ENCODE peak calls at places on chromosomes 13 and 19, in seven cellular contexts. One of them, this sample, is unnamed.

GRCh38 chr13:32881074-32881791 is 135.0 kb upstream of the KL start:
- DNase-seq in nephron progenitor cell: no peak
- DNase-seq in stimulated activated CD4-positive, alpha-beta T cell treated with anti-CD3 and anti-CD28 coated beads, Interleukin-12 subunit alpha, Interleukin-12 subunit beta, amount 100 ng/mL, for 48 hours: no peak
- DNase-seq in activated CD4-positive, alpha-beta T cell treated with anti-CD3 and anti-CD28 coated beads, Interleukin-2, amount 50 U/mL, for 48 hours: no peak
- DNase-seq in A172: peak
- DNase-seq in ecto neural progenitor cell: no peak
- DNase-seq in DMS 273 treated with DMSO at 0.1 percent for 48 hours: peak
- DNase-seq in this sample: peak

GRCh38 chr19:35040474-35040825 is 1.1 kb upstream of the HPN start:
- DNase-seq in nephron progenitor cell: no peak
- DNase-seq in stimulated activated CD4-positive, alpha-beta T cell treated with anti-CD3 and anti-CD28 coated beads, Interleukin-12 subunit alpha, Interleukin-12 subunit beta, amount 100 ng/mL, for 48 hours: no peak
- DNase-seq in activated CD4-positive, alpha-beta T cell treated with anti-CD3 and anti-CD28 coated beads, Interleukin-2, amount 50 U/mL, for 48 hours: no peak
- DNase-seq in A172: no peak
- DNase-seq in ecto neural progenitor cell: no peak
- DNase-seq in DMS 273 treated with DMSO at 0.1 percent for 48 hours: no peak
- DNase-seq in this sample: no peak

GRCh38 chr19:15550273-15550672 is 41.9 kb downstream of the CYP4F22 start:
- DNase-seq in nephron progenitor cell: no peak
- DNase-seq in stimulated activated CD4-positive, alpha-beta T cell treated with anti-CD3 and anti-CD28 coated beads, Interleukin-12 subunit alpha, Interleukin-12 subunit beta, amount 100 ng/mL, for 48 hours: no peak
- DNase-seq in activated CD4-positive, alpha-beta T cell treated with anti-CD3 and anti-CD28 coated beads, Interleukin-2, amount 50 U/mL, for 48 hours: no peak
- DNase-seq in A172: no peak
- DNase-seq in ecto neural progenitor cell: no peak
- DNase-seq in DMS 273 treated with DMSO at 0.1 percent for 48 hours: no peak
- DNase-seq in this sample: no peak

GRCh38 chr13:27339299-27339698 is 68.7 kb downstream of the RASL11A start:
- DNase-seq in nephron progenitor cell: peak
- DNase-seq in stimulated activated CD4-positive, alpha-beta T cell treated with anti-CD3 and anti-CD28 coated beads, Interleukin-12 subunit alpha, Interleukin-12 subunit beta, amount 100 ng/mL, for 48 hours: peak
- DNase-seq in activated CD4-positive, alpha-beta T cell treated with anti-CD3 and anti-CD28 coated beads, Interleukin-2, amount 50 U/mL, for 48 hours: peak
- DNase-seq in A172: no peak
- DNase-seq in ecto neural progenitor cell: peak
- DNase-seq in DMS 273 treated with DMSO at 0.1 percent for 48 hours: peak
- DNase-seq in this sample: no peak

GRCh38 chr13:51643882-51644281 is 59.6 kb downstream of the WDFY2 start:
- DNase-seq in nephron progenitor cell: no peak
- DNase-seq in stimulated activated CD4-positive, alpha-beta T cell treated with anti-CD3 and anti-CD28 coated beads, Interleukin-12 subunit alpha, Interleukin-12 subunit beta, amount 100 ng/mL, for 48 hours: no peak
- DNase-seq in activated CD4-positive, alpha-beta T cell treated with anti-CD3 and anti-CD28 coated beads, Interleukin-2, amount 50 U/mL, for 48 hours: no peak
- DNase-seq in A172: peak
- DNase-seq in ecto neural progenitor cell: no peak
- DNase-seq in DMS 273 treated with DMSO at 0.1 percent for 48 hours: no peak
- DNase-seq in this sample: no peak

GRCh38 chr13:84366484-84366883 is 484.2 kb upstream of the SLITRK1 start:
- DNase-seq in nephron progenitor cell: no peak
- DNase-seq in stimulated activated CD4-positive, alpha-beta T cell treated with anti-CD3 and anti-CD28 coated beads, Interleukin-12 subunit alpha, Interleukin-12 subunit beta, amount 100 ng/mL, for 48 hours: no peak
- DNase-seq in activated CD4-positive, alpha-beta T cell treated with anti-CD3 and anti-CD28 coated beads, Interleukin-2, amount 50 U/mL, for 48 hours: no peak
- DNase-seq in A172: peak
- DNase-seq in ecto neural progenitor cell: no peak
- DNase-seq in DMS 273 treated with DMSO at 0.1 percent for 48 hours: no peak
- DNase-seq in this sample: no peak

GRCh38 chr13:28181413-28181812 is 43.1 kb downstream of the PAN3 start:
- DNase-seq in nephron progenitor cell: no peak
- DNase-seq in stimulated activated CD4-positive, alpha-beta T cell treated with anti-CD3 and anti-CD28 coated beads, Interleukin-12 subunit alpha, Interleukin-12 subunit beta, amount 100 ng/mL, for 48 hours: no peak
- DNase-seq in activated CD4-positive, alpha-beta T cell treated with anti-CD3 and anti-CD28 coated beads, Interleukin-2, amount 50 U/mL, for 48 hours: no peak
- DNase-seq in A172: peak
- DNase-seq in ecto neural progenitor cell: no peak
- DNase-seq in DMS 273 treated with DMSO at 0.1 percent for 48 hours: no peak
- DNase-seq in this sample: no peak

GRCh38 chr13:85386424-85386823 is 412.8 kb downstream of the SLITRK6 start:
- DNase-seq in nephron progenitor cell: no peak
- DNase-seq in stimulated activated CD4-positive, alpha-beta T cell treated with anti-CD3 and anti-CD28 coated beads, Interleukin-12 subunit alpha, Interleukin-12 subunit beta, amount 100 ng/mL, for 48 hours: no peak
- DNase-seq in activated CD4-positive, alpha-beta T cell treated with anti-CD3 and anti-CD28 coated beads, Interleukin-2, amount 50 U/mL, for 48 hours: no peak
- DNase-seq in A172: no peak
- DNase-seq in ecto neural progenitor cell: no peak
- DNase-seq in DMS 273 treated with DMSO at 0.1 percent for 48 hours: no peak
- DNase-seq in this sample: no peak

GRCh38 chr19:38303517-38304351 is at the start of gene C19orf33:
- DNase-seq in nephron progenitor cell: no peak
- DNase-seq in stimulated activated CD4-positive, alpha-beta T cell treated with anti-CD3 and anti-CD28 coated beads, Interleukin-12 subunit alpha, Interleukin-12 subunit beta, amount 100 ng/mL, for 48 hours: no peak
- DNase-seq in activated CD4-positive, alpha-beta T cell treated with anti-CD3 and anti-CD28 coated beads, Interleukin-2, amount 50 U/mL, for 48 hours: no peak
- DNase-seq in A172: peak
- DNase-seq in ecto neural progenitor cell: no peak
- DNase-seq in DMS 273 treated with DMSO at 0.1 percent for 48 hours: no peak
- DNase-seq in this sample: no peak

GRCh38 chr19:49875801-49876421 is 1.2 kb downstream of the AKT1S1 start:
- DNase-seq in nephron progenitor cell: peak
- DNase-seq in stimulated activated CD4-positive, alpha-beta T cell treated with anti-CD3 and anti-CD28 coated beads, Interleukin-12 subunit alpha, Interleukin-12 subunit beta, amount 100 ng/mL, for 48 hours: no peak
- DNase-seq in activated CD4-positive, alpha-beta T cell treated with anti-CD3 and anti-CD28 coated beads, Interleukin-2, amount 50 U/mL, for 48 hours: peak
- DNase-seq in A172: no peak
- DNase-seq in ecto neural progenitor cell: peak
- DNase-seq in DMS 273 treated with DMSO at 0.1 percent for 48 hours: no peak
- DNase-seq in this sample: no peak

GRCh38 chr19:17052439-17052838 is 22.8 kb downstream of the HAUS8 start:
- DNase-seq in nephron progenitor cell: peak
- DNase-seq in stimulated activated CD4-positive, alpha-beta T cell treated with anti-CD3 and anti-CD28 coated beads, Interleukin-12 subunit alpha, Interleukin-12 subunit beta, amount 100 ng/mL, for 48 hours: no peak
- DNase-seq in activated CD4-positive, alpha-beta T cell treated with anti-CD3 and anti-CD28 coated beads, Interleukin-2, amount 50 U/mL, for 48 hours: peak
- DNase-seq in A172: peak
- DNase-seq in ecto neural progenitor cell: no peak
- DNase-seq in DMS 273 treated with DMSO at 0.1 percent for 48 hours: no peak
- DNase-seq in this sample: no peak